ENCODE peak calls at places on chromosomes 2 and 18, in ten cellular contexts. Q is NCI-H1417; U is stomach; R is GM04504; C is skeletal muscle cell; Z is GM20000; I is stimulated activated naive CD8-positive, alpha-beta T cell treated with anti-CD3 and anti-CD28 coated beads, Interleukin-15, Interleukin-2, amounts not matched to agents 100 U/mL and 50 U/mL, for 24 hours; L is coronary artery; K is IMR-90; G is T47D. F is an unnamed sample.
A peak's percentile ranks its signal among the peaks of the same experiment; 100 is the strongest.

GRCh38 chr18:6057604-6058003 is 162.3 kb upstream of the TMEM200C start:
- DNase-seq in Q (no peak), Z (no peak), C (peak; percentile 6), L (no peak), U (no peak), K (peak; percentile 48), R (no peak), I (no peak), G (no peak), F (no peak)

GRCh38 chr18:32355896-32356295 is 114.8 kb downstream of the GAREM1 start:
- DNase-seq in R (peak; percentile 27), Q (no peak), Z (no peak), C (no peak), G (no peak), K (peak; percentile 87), L (no peak), I (no peak), U (no peak), F (no peak)

GRCh38 chr2:232700154-232700553 is 3.0 kb downstream of the GIGYF2 start:
- DNase-seq in R (no peak), L (no peak), Z (no peak), U (no peak), G (no peak), K (no peak), I (no peak), Q (no peak), C (no peak), F (no peak)

GRCh38 chr2:10720983-10721343 is 467 bp upstream of the ATP6V1C2 start:
- DNase-seq in G (no peak), C (no peak), R (no peak), Q (peak; percentile 65), I (no peak), K (no peak), U (no peak), Z (peak; percentile 32), L (no peak), F (no peak)

GRCh38 chr18:56107821-56108485 is 520.0 kb upstream of the TCF4 start:
- DNase-seq in R (no peak), G (no peak), Z (no peak), U (no peak), L (no peak), I (no peak), K (no peak), C (no peak), Q (peak; percentile 95), F (no peak)

GRCh38 chr2:10232096-10232815 is 70.4 kb upstream of the HPCAL1 start:
- DNase-seq in K (no peak), U (no peak), Q (no peak), Z (no peak), I (no peak), L (no peak), G (no peak), C (no peak), R (no peak), F (peak; percentile 37)

GRCh38 chr2:180970052-180970451 is 10.4 kb upstream of the UBE2E3 start:
- DNase-seq in G (no peak), K (no peak), L (no peak), C (no peak), I (no peak), U (no peak), R (no peak), Z (no peak), Q (no peak), F (no peak)

GRCh38 chr2:237165405-237166276 is 80.0 kb downstream of the COPS8 start:
- DNase-seq in G (peak; percentile 6), U (no peak), Q (no peak), Z (no peak), L (no peak), R (no peak), K (peak; percentile 69), C (no peak), I (no peak), F (no peak)

GRCh38 chr2:158138255-158138654 is 36.6 kb downstream of the UPP2 start:
- DNase-seq in I (no peak), R (no peak), K (no peak), U (no peak), Q (no peak), G (no peak), L (no peak), C (no peak), Z (no peak), F (no peak)

GRCh38 chr18:63131106-63131943 is 188.2 kb downstream of the BCL2 start:
- DNase-seq in Q (peak; percentile 54), I (peak; percentile 52), U (no peak), G (no peak), K (peak; percentile 59), R (peak; percentile 24), L (no peak), C (peak; percentile 2), Z (peak; percentile 52), F (no peak)

GRCh38 chr18:26307161-26307773 is 81.0 kb downstream of the TAF4B start:
- DNase-seq in Z (peak; percentile 34), U (no peak), L (no peak), Q (peak; percentile 15), G (peak; percentile 11), C (peak; percentile 17), I (no peak), K (peak; percentile 63), R (peak; percentile 17), F (no peak)

GRCh38 chr2:238242731-238243495 is 3.1 kb upstream of the HES6 start:
- DNase-seq in U (peak; percentile 46), R (no peak), L (peak; percentile 86), Q (peak; percentile 39), C (no peak), I (no peak), G (no peak), K (no peak), Z (no peak), F (peak; percentile 80)

GRCh38 chr2:26562811-26563645 is 78.1 kb downstream of the CIB4 start:
- DNase-seq in U (peak; percentile 83), Q (no peak), G (no peak), L (no peak), I (peak; percentile 33), K (no peak), Z (no peak), C (no peak), R (no peak), F (no peak)

GRCh38 chr18:23758281-23758680 is 69.0 kb downstream of the LAMA3 start:
- DNase-seq in G (no peak), I (no peak), K (no peak), Z (no peak), Q (no peak), L (no peak), U (no peak), R (no peak), C (no peak), F (no peak)

GRCh38 chr2:98810588-98810928 is 79.6 kb upstream of the MGAT4A start:
- DNase-seq in L (no peak), K (no peak), G (no peak), C (no peak), Z (no peak), R (no peak), I (no peak), U (no peak), Q (no peak), F (no peak)

GRCh38 chr2:134319581-134320246 is 65.8 kb downstream of the MGAT5 start:
- DNase-seq in G (no peak), C (no peak), R (no peak), K (no peak), U (no peak), I (no peak), Z (no peak), L (no peak), Q (peak; percentile 67), F (no peak)

GRCh38 chr2:219521066-219521880 is 7.0 kb downstream of the ASIC4 start:
- DNase-seq in I (no peak), U (no peak), K (peak; percentile 37), Z (no peak), G (peak; percentile 61), Q (no peak), C (no peak), L (no peak), R (no peak), F (peak; percentile 61)

GRCh38 chr18:25494888-25495287 is 142.9 kb upstream of the ZNF521 start:
- DNase-seq in I (no peak), G (no peak), K (no peak), U (no peak), C (no peak), L (no peak), Q (no peak), Z (no peak), R (peak; percentile 1), F (no peak)

GRCh38 chr2:143893340-143893739 is 626.6 kb downstream of the ZEB2 start:
- DNase-seq in I (no peak), U (no peak), C (no peak), Q (no peak), L (no peak), K (no peak), R (no peak), G (no peak), Z (no peak), F (no peak)

GRCh38 chr2:142426064-142426463 is 295.2 kb upstream of the LRP1B start:
- DNase-seq in G (no peak), U (no peak), C (no peak), K (no peak), Z (no peak), I (no peak), Q (no peak), L (no peak), R (no peak), F (no peak)

GRCh38 chr2:11506611-11506969 is 27.3 kb upstream of the GREB1 start:
- DNase-seq in K (no peak), U (no peak), Z (no peak), Q (no peak), I (no peak), G (no peak), R (no peak), C (no peak), L (no peak), F (no peak)

GRCh38 chr2:159149786-159150185 is 136.7 kb downstream of the WDSUB1 start:
- DNase-seq in Q (no peak), R (no peak), U (no peak), K (no peak), G (no peak), C (no peak), I (no peak), Z (no peak), L (no peak), F (no peak)

GRCh38 chr18:35508030-35508429 is 10.3 kb upstream of the INO80C start:
- DNase-seq in I (no peak), L (peak; percentile 14), K (no peak), U (no peak), C (no peak), R (no peak), Z (no peak), G (no peak), Q (no peak), F (no peak)